ENCODE peak calls at places on chromosomes 11 and 22, in five cellular contexts. E, I, V, J and M are unnamed samples.

GRCh38 chr11:32113637-32114203 is 22.8 kb downstream of the RCN1 start:
- DNase-seq in E (no peak), I (no peak), V (no peak), J (no peak), M (no peak)

GRCh38 chr11:71283960-71284359 is 31.6 kb upstream of the SHANK2 start:
- DNase-seq in E (no peak), I (peak), V (no peak), J (no peak), M (no peak)

GRCh38 chr22:22508274-22509176 is at the start of gene ZNF280B:
- DNase-seq in E (peak), I (peak), V (peak), J (no peak), M (peak)

GRCh38 chr11:6900327-6900999 is 8.2 kb upstream of the OR2D2 start:
- DNase-seq in E (no peak), I (no peak), V (no peak), J (no peak), M (no peak)

GRCh38 chr11:5336331-5336730 is 7.0 kb downstream of the OR51B5 start:
- DNase-seq in E (no peak), I (no peak), V (no peak), J (no peak), M (no peak)

GRCh38 chr22:38824587-38824986 is 19.2 kb downstream of the NPTXR start:
- DNase-seq in E (no peak), I (peak), V (peak), J (peak), M (peak)

GRCh38 chr22:41123151-41123550 is 30.8 kb downstream of the EP300 start:
- DNase-seq in E (no peak), I (no peak), V (no peak), J (no peak), M (no peak)

GRCh38 chr11:8080674-8081590 is at the start of gene TUB:
- DNase-seq in E (peak), I (no peak), V (peak), J (peak), M (peak)

GRCh38 chr11:75148436-75148983 is 2.4 kb upstream of the SLCO2B1 start:
- DNase-seq in E (no peak), I (no peak), V (no peak), J (no peak), M (no peak)